ENCODE peak calls at places on chromosome 9, in six cellular contexts. H is mammary epithelial cell, T is pancreas, R is neural progenitor cell, M is MCF 10A, E is cardiac muscle cell. Z is an unnamed sample.

GRCh38 chr9:101530076-101530711 is 3.5 kb upstream of the RNF20 start:
- DNase-seq in R (peak), H (peak), T (no peak), E (peak), M (peak), Z (peak)

GRCh38 chr9:32550046-32550608 is 2.0 kb upstream of the SMIM27 start:
- DNase-seq in T (no peak), M (peak), R (peak), E (peak), H (peak), Z (peak)

GRCh38 chr9:135244751-135245221 is 157.3 kb downstream of the OLFM1 start:
- DNase-seq in T (peak), H (no peak), M (no peak), R (no peak), E (no peak), Z (no peak)

GRCh38 chr9:129750010-129750409 is 2.8 kb downstream of the PTGES start:
- DNase-seq in R (no peak), E (no peak), M (peak), T (no peak), H (peak), Z (no peak)

GRCh38 chr9:96412174-96412913 is 5.8 kb downstream of the ZNF367 start:
- DNase-seq in R (no peak), T (no peak), E (no peak), M (no peak), H (no peak), Z (no peak)

GRCh38 chr9:72586388-72587160 is 65.2 kb downstream of the TMC1 start:
- DNase-seq in M (peak), T (no peak), R (no peak), E (no peak), H (peak), Z (no peak)

GRCh38 chr9:22954550-22954949 is 507.9 kb downstream of the DMRTA1 start:
- DNase-seq in H (no peak), T (no peak), M (no peak), E (no peak), R (no peak), Z (no peak)

GRCh38 chr9:120902286-120902685 is 24.3 kb downstream of the TRAF1 start:
- DNase-seq in H (no peak), T (no peak), R (no peak), M (no peak), E (no peak), Z (no peak)

GRCh38 chr9:6931913-6932312 is 174.1 kb downstream of the KDM4C start:
- DNase-seq in H (peak), E (no peak), R (no peak), M (peak), T (no peak), Z (no peak)

GRCh38 chr9:101457003-101457402 is 21.4 kb upstream of the ALDOB start:
- DNase-seq in E (peak), T (no peak), M (no peak), R (peak), H (no peak), Z (no peak)

GRCh38 chr9:125549465-125550215 is 157.4 kb downstream of the MAPKAP1 start:
- DNase-seq in M (no peak), H (no peak), T (no peak), E (no peak), R (no peak), Z (no peak)

GRCh38 chr9:5482194-5482593 is 28.1 kb upstream of the PDCD1LG2 start:
- DNase-seq in R (no peak), T (no peak), H (no peak), E (no peak), M (no peak), Z (no peak)

GRCh38 chr9:5481744-5482027 is 28.6 kb upstream of the PDCD1LG2 start:
- DNase-seq in T (no peak), R (no peak), M (no peak), H (no peak), E (no peak), Z (no peak)

GRCh38 chr9:5479994-5480694 is 29.8 kb downstream of the CD274 start:
- DNase-seq in R (no peak), H (no peak), T (no peak), M (no peak), E (no peak), Z (peak)

GRCh38 chr9:5478214-5478613 is 27.9 kb downstream of the CD274 start:
- DNase-seq in E (no peak), H (no peak), T (no peak), M (no peak), R (no peak), Z (no peak)

GRCh38 chr9:5480919-5481743 is 29.2 kb upstream of the PDCD1LG2 start:
- DNase-seq in M (no peak), H (no peak), R (no peak), E (no peak), T (no peak), Z (no peak)
- TF ChIP-seq CTCF in M (no peak), H (no peak), R (peak), E (peak), T (no peak), Z (no peak)

DNA sequence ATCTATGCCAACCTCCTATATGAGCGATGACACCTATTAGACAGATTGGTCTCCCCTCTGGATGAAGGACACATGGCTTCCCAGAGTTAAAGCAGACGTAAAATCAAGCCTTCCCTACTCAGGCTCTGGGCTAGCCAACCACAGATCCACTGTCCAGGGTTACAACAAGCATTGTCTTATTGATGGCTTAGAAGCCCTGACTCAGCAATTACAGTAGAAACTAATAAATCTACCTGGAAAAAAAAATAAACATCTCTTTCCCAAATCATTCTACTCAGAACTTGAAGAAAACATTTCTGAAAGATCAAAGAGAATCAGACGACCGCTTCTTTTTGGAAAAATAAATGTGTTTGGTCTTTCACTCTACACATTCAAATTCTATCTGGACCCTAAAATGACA is 189.3 kb downstream of the GLIS3 start:
- DNase-seq in E (no peak), H (no peak), R (no peak), M (no peak), T (no peak), Z (no peak)
- TF ChIP-seq CTCF in E (no peak), H (no peak), R (no peak), M (no peak), T (no peak), Z (no peak)

GRCh38 chr9:87498046-87498815 is 564 bp downstream of the DAPK1 start:
- DNase-seq in R (peak), M (peak), E (peak), H (peak), T (peak), Z (peak)
- TF ChIP-seq CTCF in R (peak), M (peak), E (peak), H (peak), T (no peak), Z (peak)

DNA sequence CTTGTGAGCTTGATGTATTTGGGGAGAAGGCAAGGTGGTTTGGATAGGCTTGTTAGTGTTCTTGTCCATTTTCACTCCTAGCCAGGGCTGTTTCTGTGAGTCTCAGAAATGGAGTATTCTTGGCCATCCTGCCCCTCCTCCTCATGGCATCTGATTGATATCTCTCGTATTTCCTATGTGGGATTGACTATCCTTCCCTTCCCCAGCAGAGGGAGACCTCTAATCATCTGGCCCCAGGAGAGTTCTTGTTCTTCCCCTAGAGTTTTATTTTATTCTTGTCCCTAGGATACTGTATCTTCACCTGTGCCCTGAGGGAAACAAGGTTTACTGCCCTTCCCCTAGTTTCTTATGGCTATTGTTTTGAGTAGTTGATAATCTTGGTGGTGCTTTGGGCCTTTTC is 114.4 kb downstream of the VPS13A start:
- DNase-seq in T (no peak), R (peak), M (peak), H (peak), E (no peak), Z (no peak)
- TF ChIP-seq CTCF in T (no peak), R (peak), M (peak), H (peak), E (peak), Z (no peak)

DNA sequence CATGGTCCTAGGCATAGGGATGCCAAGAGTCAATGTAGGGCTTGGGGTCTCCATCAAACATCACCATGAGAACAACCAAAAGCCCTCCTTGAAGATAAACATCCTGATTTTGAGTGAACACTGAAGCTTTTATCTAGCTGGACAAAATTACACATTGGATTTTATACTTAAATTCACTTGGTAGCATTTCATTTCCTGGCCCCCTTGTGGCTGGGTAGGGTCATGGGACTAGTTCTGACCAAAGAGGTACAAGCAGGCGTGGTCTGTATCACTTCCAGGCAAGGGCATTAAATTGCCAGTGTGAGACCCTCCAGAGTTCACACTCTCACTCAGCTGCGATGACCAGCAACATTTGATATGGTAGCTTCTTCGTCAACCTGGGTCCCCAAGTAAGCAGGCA is 320.3 kb downstream of the ACTL7B start:
- DNase-seq in T (no peak), M (peak), E (no peak), R (peak), H (no peak), Z (peak)
- TF ChIP-seq CTCF in T (no peak), M (no peak), E (peak), R (peak), H (peak), Z (peak)

DNA sequence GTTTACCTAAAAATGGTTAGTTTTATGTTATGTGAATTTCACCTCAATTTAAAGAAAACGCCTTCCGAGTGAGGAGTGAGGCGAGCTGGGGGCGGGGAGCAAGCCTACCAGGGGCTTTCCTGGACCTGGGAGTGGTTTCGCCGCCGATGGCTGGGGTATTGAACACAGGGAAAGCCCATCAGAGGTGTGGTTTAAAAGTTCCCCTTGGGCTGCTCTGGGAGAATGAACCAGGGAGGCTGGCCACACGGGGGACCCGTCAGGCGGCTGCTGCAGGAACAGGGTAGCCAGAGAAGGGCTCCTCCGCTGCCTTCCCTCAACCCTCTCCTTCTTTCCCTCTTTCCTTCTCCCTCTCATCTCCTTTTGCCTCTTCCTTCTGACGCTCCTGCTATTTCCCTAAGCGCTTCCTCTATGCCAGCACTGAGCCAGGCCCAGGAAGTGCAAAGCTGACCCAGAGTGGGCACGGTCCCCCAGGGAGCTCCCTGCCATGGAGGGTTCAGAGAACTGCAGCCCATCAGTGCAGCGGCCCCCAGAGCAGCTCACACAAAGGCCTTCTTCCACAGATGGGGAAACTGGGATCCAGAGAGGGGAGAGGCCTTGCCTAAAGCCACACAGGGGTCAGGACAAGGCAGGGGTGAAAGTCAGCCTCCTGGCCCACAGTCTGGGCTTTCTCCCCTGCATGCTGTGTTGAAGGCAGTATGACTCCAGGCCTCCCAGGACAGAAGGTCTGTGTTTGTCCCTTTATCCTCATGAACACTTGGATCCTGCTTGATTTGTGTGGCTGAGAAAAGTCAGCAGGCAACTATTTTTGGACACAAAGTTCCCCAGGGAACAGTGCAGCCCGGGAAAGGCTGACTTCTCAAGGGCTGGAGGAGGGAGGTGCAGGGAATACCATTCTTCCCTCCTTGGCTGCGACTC is 4.6 kb downstream of the AKNA start:
- DNase-seq in T (no peak), E (peak), H (no peak), R (peak), M (no peak), Z (peak)
- TF ChIP-seq CTCF in T (no peak), E (no peak), H (no peak), R (peak), M (no peak), Z (peak)

DNA sequence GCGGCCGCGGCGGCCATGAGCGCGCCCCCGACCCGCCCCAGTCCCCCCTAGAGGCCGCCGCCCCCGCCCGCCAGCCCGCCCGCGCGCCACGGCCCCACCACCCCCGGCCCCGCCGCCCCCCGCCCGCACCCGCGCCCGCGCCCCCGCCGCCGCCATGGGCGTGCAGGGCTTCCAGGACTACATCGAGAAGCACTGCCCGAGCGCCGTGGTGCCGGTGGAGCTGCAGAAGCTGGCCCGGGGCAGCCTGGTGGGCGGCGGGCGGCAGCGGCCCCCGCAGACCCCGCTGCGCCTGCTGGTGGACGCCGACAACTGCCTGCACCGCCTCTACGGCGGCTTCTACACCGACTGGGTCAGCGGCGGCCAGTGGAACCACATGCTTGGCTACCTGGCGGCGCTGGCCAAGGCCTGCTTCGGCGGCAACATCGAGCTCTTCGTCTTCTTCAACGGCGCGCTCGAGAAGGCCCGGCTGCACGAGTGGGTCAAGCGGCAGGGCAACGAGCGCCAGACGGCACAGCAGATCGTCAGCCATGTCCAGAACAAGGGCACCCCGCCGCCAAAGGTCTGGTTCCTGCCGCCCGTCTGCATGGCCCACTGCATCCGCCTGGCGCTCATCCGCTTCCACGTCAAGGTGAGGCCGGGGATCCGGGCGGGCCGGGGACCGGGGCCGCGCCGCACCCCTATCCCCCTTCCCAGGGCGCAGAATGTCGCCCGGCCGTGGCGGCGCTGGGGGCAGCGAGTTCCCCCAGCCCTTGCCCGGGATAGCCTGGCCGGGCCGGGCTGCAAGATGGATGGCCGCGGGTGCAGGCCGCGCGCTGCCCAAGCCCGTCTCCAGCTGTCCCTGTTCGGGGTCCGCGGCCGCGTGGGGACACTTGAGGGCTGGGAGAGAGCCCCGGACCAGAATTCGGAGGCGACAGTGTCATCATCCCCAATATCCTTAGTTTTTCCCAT is 551 bp downstream of the FAM120A start:
- DNase-seq in H (peak), M (peak), R (peak), E (peak), T (peak), Z (peak)
- TF ChIP-seq CTCF in H (peak), M (no peak), R (peak), E (no peak), T (no peak), Z (no peak)

GRCh38 chr9:13278023-13278367 is 1.5 kb downstream of the MPDZ start:
- DNase-seq in E (no peak), M (no peak), R (no peak), T (no peak), H (no peak), Z (no peak)

GRCh38 chr9:13281356-13282016 is 2.0 kb upstream of the MPDZ start:
- DNase-seq in T (no peak), R (no peak), M (no peak), H (no peak), E (peak), Z (no peak)

GRCh38 chr9:13279284-13280162 is at the start of gene MPDZ:
- DNase-seq in M (peak), E (peak), R (peak), H (peak), T (peak), Z (peak)

GRCh38 chr9:13274901-13275641 is 4.4 kb downstream of the MPDZ start:
- DNase-seq in H (no peak), E (no peak), T (no peak), M (no peak), R (no peak), Z (no peak)

GRCh38 chr9:13278368-13279246 is 885 bp downstream of the MPDZ start:
- DNase-seq in M (no peak), R (peak), T (peak), E (peak), H (peak), Z (no peak)
- TF ChIP-seq CTCF in M (no peak), R (no peak), T (no peak), E (peak), H (no peak), Z (no peak)

DNA sequence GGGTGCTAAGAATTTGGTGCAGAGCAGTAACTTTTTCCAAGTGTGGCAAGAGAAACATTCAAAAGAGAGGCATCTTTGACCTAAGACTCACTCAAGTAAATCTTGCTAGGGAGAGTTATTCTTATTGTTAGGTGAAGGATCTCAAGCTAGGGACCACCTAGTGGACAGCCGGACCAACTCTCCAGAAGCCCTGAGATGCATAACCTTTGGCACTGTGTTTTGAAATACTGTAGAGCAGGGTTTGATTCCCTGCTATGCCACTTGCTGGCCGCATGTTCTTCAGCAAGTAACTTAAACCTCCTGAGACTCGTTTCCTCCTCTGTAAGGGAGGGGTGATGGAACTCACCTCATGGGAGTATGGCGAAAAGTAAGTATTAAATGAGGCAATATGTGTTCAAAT is 336.1 kb upstream of the ADAMTSL1 start:
- DNase-seq in M (no peak), E (no peak), T (no peak), H (no peak), R (no peak), Z (no peak)
- TF ChIP-seq CTCF in M (no peak), E (peak), T (no peak), H (no peak), R (no peak), Z (no peak)